ENCODE peak calls at places on chromosomes 16 and 17, in four cellular contexts. One of them, this sample, is unnamed.

GRCh38 chr17:77496401-77496801 is 355.6 kb downstream of the SEC14L1 start:
- DNase-seq in GM13976: no peak
- DNase-seq in AG09319: no peak
- DNase-seq in neural crest cell: no peak
- DNase-seq in this sample: no peak

GRCh38 chr17:18262111-18262510 is 1.6 kb downstream of the MIEF2 start:
- DNase-seq in GM13976: no peak
- DNase-seq in neural crest cell: no peak
- DNase-seq in AG09319: no peak
- DNase-seq in this sample: no peak

GRCh38 chr17:17751489-17751995 is 70.3 kb downstream of the RAI1 start:
- DNase-seq in neural crest cell: no peak
- DNase-seq in GM13976: no peak
- DNase-seq in AG09319: no peak
- DNase-seq in this sample: no peak

GRCh38 chr16:24701521-24701951 is 27.9 kb upstream of the TNRC6A start:
- DNase-seq in neural crest cell: no peak
- DNase-seq in AG09319: peak
- DNase-seq in GM13976: no peak
- DNase-seq in this sample: no peak

GRCh38 chr17:48374650-48375230 is 55.3 kb downstream of the SKAP1 start:
- DNase-seq in neural crest cell: no peak
- DNase-seq in GM13976: peak
- DNase-seq in AG09319: no peak
- DNase-seq in this sample: peak

GRCh38 chr17:43175213-43176118 is 4.5 kb downstream of the NBR1 start:
- DNase-seq in GM13976: no peak
- DNase-seq in neural crest cell: no peak
- DNase-seq in AG09319: no peak
- DNase-seq in this sample: no peak

GRCh38 chr17:1000597-1001490 is 3.9 kb downstream of the TIMM22 start:
- DNase-seq in neural crest cell: no peak
- DNase-seq in AG09319: no peak
- DNase-seq in GM13976: no peak
- DNase-seq in this sample: no peak

GRCh38 chr17:32102172-32102571 is 40.1 kb upstream of the RHOT1 start:
- DNase-seq in GM13976: no peak
- DNase-seq in AG09319: no peak
- DNase-seq in neural crest cell: no peak
- DNase-seq in this sample: no peak

GRCh38 chr16:29978081-29978480 is 4.4 kb downstream of the TAOK2 start:
- DNase-seq in AG09319: no peak
- DNase-seq in neural crest cell: no peak
- DNase-seq in GM13976: no peak
- DNase-seq in this sample: no peak
- TF ChIP-seq CTCF in AG09319: no peak
- TF ChIP-seq CTCF in neural crest cell: no peak
- TF ChIP-seq CTCF in GM13976: no peak
- TF ChIP-seq CTCF in this sample: no peak

DNA sequence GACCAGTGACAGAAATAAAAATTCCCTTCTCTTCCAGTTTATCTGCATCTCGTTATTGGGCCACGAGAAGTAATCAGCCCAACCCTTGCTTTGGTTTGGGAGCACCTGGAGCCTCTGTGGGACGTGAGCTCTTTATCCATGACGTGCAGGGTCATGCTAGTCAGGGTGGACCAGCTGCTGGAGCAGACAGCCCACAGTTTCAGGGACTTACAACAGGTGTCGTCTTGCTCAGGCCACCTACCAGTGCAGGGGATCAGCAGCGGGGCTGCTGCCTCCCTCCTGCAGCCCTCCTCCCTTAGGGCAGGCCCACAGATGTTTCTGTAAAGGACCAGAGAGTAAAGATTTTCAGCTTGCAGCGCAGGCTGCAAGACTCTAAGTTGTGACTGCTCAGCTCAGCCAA is 16.9 kb downstream of the ADAD2 start:
- DNase-seq in neural crest cell: no peak
- DNase-seq in GM13976: no peak
- DNase-seq in AG09319: no peak
- DNase-seq in this sample: no peak
- TF ChIP-seq CTCF in neural crest cell: no peak
- TF ChIP-seq CTCF in GM13976: no peak
- TF ChIP-seq CTCF in AG09319: no peak
- TF ChIP-seq CTCF in this sample: no peak

GRCh38 chr17:62780273-62780672 is 27.8 kb downstream of the MARCHF10 start:
- DNase-seq in AG09319: no peak
- DNase-seq in GM13976: no peak
- DNase-seq in neural crest cell: no peak
- DNase-seq in this sample: no peak
- TF ChIP-seq CTCF in AG09319: no peak
- TF ChIP-seq CTCF in GM13976: no peak
- TF ChIP-seq CTCF in neural crest cell: no peak
- TF ChIP-seq CTCF in this sample: no peak

GRCh38 chr17:80147035-80147939 is at the start of gene EIF4A3:
- DNase-seq in GM13976: peak
- DNase-seq in AG09319: peak
- DNase-seq in neural crest cell: peak
- DNase-seq in this sample: peak
- TF ChIP-seq CTCF in GM13976: peak
- TF ChIP-seq CTCF in AG09319: no peak
- TF ChIP-seq CTCF in neural crest cell: no peak
- TF ChIP-seq CTCF in this sample: peak

GRCh38 chr17:45648642-45649041 is 135.5 kb upstream of the CRHR1 start:
- DNase-seq in GM13976: no peak
- DNase-seq in AG09319: no peak
- DNase-seq in neural crest cell: no peak
- DNase-seq in this sample: no peak
- TF ChIP-seq CTCF in GM13976: peak
- TF ChIP-seq CTCF in AG09319: no peak
- TF ChIP-seq CTCF in neural crest cell: peak
- TF ChIP-seq CTCF in this sample: no peak

GRCh38 chr16:26169451-26169850 is 477.7 kb downstream of the HS3ST4 start:
- DNase-seq in GM13976: no peak
- DNase-seq in neural crest cell: no peak
- DNase-seq in AG09319: no peak
- DNase-seq in this sample: no peak
- TF ChIP-seq CTCF in GM13976: no peak
- TF ChIP-seq CTCF in neural crest cell: no peak
- TF ChIP-seq CTCF in AG09319: no peak
- TF ChIP-seq CTCF in this sample: no peak

GRCh38 chr17:41786227-41787020 is at the start of gene JUP:
- DNase-seq in neural crest cell: peak
- DNase-seq in GM13976: peak
- DNase-seq in AG09319: peak
- DNase-seq in this sample: peak
- TF ChIP-seq CTCF in neural crest cell: peak
- TF ChIP-seq CTCF in GM13976: peak
- TF ChIP-seq CTCF in AG09319: no peak
- TF ChIP-seq CTCF in this sample: peak

DNA sequence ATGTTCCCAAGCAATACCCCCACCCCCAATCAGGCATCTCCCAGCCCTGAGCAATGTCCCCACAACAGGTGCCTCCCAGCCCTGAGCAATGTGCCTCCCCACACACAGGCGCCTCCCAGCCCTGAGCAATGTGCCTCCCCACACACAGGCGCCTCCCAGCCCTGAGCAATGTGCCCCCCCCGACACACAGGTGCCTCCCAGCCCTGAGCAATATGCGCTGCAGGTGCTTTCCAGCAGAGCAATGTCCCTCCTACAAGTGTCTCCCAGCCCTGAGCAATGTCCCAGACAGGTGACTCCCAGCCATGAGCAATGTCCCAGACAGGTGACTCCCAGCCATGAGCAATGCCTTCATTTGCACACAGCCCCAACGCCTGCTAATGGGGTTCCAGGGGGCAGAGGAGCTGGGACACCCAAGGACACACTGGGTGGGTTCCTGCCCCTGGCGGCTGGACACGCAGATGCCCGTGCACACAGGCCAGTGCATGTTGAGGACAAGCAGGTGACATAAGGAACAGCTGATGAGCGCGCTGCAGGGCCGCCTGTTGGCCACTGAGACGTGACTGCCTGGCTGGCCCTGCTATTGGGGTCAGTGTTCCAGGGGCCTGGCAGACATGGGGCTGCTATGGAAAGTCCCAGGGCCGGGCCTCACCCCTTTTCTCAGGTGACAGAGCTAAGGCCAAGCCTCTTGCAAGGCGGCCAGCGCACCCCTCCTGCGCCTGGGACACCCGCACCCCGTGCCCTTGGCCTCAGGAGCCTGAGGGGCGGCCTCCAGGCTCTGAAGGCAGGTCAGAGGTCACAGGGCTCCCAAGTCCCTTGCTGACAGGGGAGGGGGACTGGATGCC is 26.9 kb upstream of the PABPN1L start:
- DNase-seq in AG09319: no peak
- DNase-seq in GM13976: no peak
- DNase-seq in neural crest cell: no peak
- DNase-seq in this sample: no peak
- TF ChIP-seq CTCF in AG09319: no peak
- TF ChIP-seq CTCF in GM13976: no peak
- TF ChIP-seq CTCF in neural crest cell: no peak
- TF ChIP-seq CTCF in this sample: no peak

GRCh38 chr17:50601789-50602375 is 32.8 kb upstream of the ABCC3 start:
- DNase-seq in GM13976: no peak
- DNase-seq in neural crest cell: no peak
- DNase-seq in AG09319: no peak
- DNase-seq in this sample: no peak

GRCh38 chr17:50602514-50603235 is 32.0 kb upstream of the ABCC3 start:
- DNase-seq in GM13976: no peak
- DNase-seq in AG09319: no peak
- DNase-seq in neural crest cell: no peak
- DNase-seq in this sample: no peak

GRCh38 chr17:50605434-50605833 is 29.2 kb upstream of the ABCC3 start:
- DNase-seq in neural crest cell: no peak
- DNase-seq in GM13976: no peak
- DNase-seq in AG09319: no peak
- DNase-seq in this sample: no peak

GRCh38 chr17:50604470-50604869 is 30.2 kb upstream of the ABCC3 start:
- DNase-seq in neural crest cell: no peak
- DNase-seq in AG09319: peak
- DNase-seq in GM13976: no peak
- DNase-seq in this sample: no peak

DNA sequence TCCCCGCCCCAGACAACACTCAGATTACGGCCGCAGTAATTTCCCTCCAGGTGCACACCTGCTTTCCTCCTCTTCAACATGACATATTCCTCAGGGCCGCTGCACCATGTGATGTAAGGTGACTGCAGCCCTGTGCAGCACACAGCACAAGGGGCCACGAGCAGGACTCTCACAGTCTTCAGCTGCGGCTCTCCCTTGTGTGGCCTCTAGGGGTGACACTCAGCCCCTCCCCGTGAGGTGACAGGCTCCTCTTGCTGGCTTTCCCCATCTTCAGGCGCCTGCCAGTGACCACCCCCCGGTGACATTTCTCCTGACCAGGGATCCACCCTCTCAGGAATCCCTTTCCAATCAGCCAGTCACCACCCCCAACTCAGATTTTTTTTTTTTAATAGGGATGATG is 31.3 kb upstream of the ABCC3 start:
- DNase-seq in neural crest cell: no peak
- DNase-seq in AG09319: no peak
- DNase-seq in GM13976: no peak
- DNase-seq in this sample: no peak
- TF ChIP-seq CTCF in neural crest cell: peak
- TF ChIP-seq CTCF in AG09319: no peak
- TF ChIP-seq CTCF in GM13976: no peak
- TF ChIP-seq CTCF in this sample: no peak

This sample was measured in GM10248.